ENCODE peak calls at places on chromosome 15, in four cellular contexts. O is stomach; M is effector CD4-positive, alpha-beta T cell; K is HepG2. A is an unnamed sample.

GRCh38 chr15:89855948-89856347 is 37.8 kb downstream of the AP3S2 start:
- DNase-seq in O (no peak), M (no peak), K (no peak), A (no peak)

GRCh38 chr15:101133751-101134261 is 118.0 kb downstream of the CHSY1 start:
- DNase-seq in O (no peak), M (no peak), K (no peak), A (no peak)

GRCh38 chr15:85690546-85691226 is 104.0 kb downstream of the KLHL25 start:
- DNase-seq in O (no peak), M (peak; percentile 20), K (no peak), A (peak; percentile 66)

GRCh38 chr15:52527898-52528464 is 699 bp downstream of the MYO5A start:
- DNase-seq in O (peak; percentile 26), M (peak; percentile 32), K (no peak), A (no peak)

GRCh38 chr15:40939909-40940801 is 11.0 kb downstream of the DLL4 start:
- DNase-seq in O (no peak), M (no peak), K (no peak), A (no peak)

GRCh38 chr15:70383856-70384255 is 286.1 kb upstream of the TLE3 start:
- DNase-seq in O (no peak), M (no peak), K (no peak), A (no peak)

GRCh38 chr15:90560229-90560771 is 30.6 kb downstream of the CRTC3 start:
- DNase-seq in O (no peak), M (no peak), K (no peak), A (no peak)

GRCh38 chr15:52102468-52102867 is 10.1 kb downstream of the BCL2L10 start:
- DNase-seq in O (no peak), M (no peak), K (no peak), A (no peak)